ENCODE peak calls at places on chromosomes 13 and 19, in four cellular contexts. W is K562, I is HepG2, Z is GM12878. H is an unnamed sample.

GRCh38 chr13:91785435-91786137 is 387.2 kb downstream of the GPC5 start:
- DNase-seq in W (no peak), I (no peak), Z (no peak), H (no peak)

GRCh38 chr13:99288069-99288468 is 19.1 kb downstream of the GPR183 start:
- DNase-seq in I (no peak), Z (peak; percentile 93), W (no peak), H (no peak)

GRCh38 chr19:2077833-2078619 is 18.1 kb downstream of the MOB3A start:
- DNase-seq in Z (no peak), W (no peak), I (no peak), H (no peak)

GRCh38 chr19:40974633-40975037 is 16.4 kb upstream of the CYP2B6 start:
- DNase-seq in I (peak; percentile 62), Z (peak; percentile 3), W (peak; percentile 78), H (peak; percentile 75)

GRCh38 chr19:33000910-33001309 is 28.9 kb downstream of the FAAP24 start:
- DNase-seq in I (no peak), Z (no peak), W (no peak), H (no peak)

GRCh38 chr19:47446534-47447469 is 24.9 kb downstream of the SLC8A2 start:
- DNase-seq in W (peak; percentile 84), I (no peak), Z (no peak), H (peak; percentile 85)

GRCh38 chr19:40023969-40024368 is 27.1 kb downstream of the ZNF546 start:
- DNase-seq in Z (no peak), I (no peak), W (no peak), H (no peak)

GRCh38 chr19:13978306-13978705 is 26.0 kb downstream of the DCAF15 start:
- DNase-seq in W (peak; percentile 75), Z (no peak), I (no peak), H (no peak)

GRCh38 chr19:23774156-23774971 is 15.7 kb upstream of the ZNF681 start:
- DNase-seq in I (no peak), Z (no peak), W (no peak), H (no peak)

GRCh38 chr19:35153701-35154534 is 617 bp upstream of the FXYD5 start:
- DNase-seq in I (no peak), W (peak; percentile 81), Z (no peak), H (peak; percentile 50)

DNA sequence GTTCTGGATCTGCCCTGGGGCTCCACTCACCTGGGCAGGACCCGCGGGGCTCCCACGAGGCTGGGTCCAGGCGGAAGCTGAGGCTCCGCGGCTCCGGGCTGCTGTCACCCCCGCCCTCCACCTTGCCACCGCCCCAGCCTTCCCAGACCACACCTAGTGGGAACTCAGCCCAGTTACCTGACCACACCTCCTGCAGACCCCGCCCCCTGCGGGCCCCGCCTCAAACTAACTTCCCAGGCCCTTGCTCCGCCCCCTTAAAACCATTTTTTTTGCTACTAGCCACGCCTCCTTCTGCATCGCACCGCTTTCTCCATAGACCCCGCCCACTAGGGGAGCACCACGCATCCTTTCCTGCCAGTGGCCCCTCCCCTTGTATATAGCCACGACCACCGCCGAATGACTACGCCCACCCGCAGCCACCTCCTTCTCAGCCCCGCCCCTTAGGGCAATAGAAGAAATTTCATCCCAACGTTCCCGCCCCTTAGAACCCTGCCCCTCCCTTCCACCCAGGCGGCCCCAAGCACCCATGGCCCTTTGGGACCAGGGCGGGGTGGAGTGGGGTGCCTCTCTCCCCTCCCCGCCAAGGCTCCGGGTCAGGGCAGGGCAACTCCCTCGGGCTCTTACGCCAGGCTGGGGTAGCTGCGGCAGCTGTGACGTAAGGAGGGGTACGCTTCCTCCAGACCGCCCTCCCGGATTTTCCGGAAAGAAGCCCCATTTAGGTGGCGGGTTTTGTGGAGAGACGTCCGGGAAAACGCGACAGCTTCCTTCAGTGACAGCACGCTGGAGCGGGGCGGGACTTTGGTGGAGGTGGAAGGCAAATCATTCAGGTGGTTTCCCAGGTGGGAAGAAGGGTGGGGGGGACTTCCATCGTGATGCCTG is at the start of gene SH2D3A:
- DNase-seq in I (peak; percentile 65), W (peak; percentile 97), Z (peak; percentile 92), H (peak; percentile 91)
- TF ChIP-seq TARDBP in I (no peak), W (no peak), Z (no peak), H (no peak)

DNA sequence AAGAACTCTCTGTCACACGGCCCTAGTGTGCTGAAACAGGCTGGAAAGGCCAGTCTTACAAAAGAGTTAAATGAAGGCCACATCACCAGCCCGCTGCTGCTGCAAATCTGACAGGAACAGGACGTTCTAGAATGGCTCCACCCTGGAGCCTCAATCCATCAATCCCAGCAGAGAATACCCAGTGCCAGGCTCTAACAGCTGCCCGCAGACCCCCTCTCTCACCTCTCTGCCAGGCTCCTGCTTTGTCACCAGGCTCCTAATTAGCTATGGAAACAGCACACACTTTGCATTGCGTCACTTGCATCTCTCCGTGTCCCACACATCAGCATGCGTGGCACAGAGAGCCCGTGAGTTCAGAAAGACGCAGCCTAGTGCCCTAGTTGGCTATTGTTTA is 314.1 kb downstream of the FOXO1 start:
- DNase-seq in I (no peak), W (no peak), Z (no peak), H (no peak)
- TF ChIP-seq FOXK2 in I (no peak), W (no peak), Z (no peak), H (no peak)

DNA sequence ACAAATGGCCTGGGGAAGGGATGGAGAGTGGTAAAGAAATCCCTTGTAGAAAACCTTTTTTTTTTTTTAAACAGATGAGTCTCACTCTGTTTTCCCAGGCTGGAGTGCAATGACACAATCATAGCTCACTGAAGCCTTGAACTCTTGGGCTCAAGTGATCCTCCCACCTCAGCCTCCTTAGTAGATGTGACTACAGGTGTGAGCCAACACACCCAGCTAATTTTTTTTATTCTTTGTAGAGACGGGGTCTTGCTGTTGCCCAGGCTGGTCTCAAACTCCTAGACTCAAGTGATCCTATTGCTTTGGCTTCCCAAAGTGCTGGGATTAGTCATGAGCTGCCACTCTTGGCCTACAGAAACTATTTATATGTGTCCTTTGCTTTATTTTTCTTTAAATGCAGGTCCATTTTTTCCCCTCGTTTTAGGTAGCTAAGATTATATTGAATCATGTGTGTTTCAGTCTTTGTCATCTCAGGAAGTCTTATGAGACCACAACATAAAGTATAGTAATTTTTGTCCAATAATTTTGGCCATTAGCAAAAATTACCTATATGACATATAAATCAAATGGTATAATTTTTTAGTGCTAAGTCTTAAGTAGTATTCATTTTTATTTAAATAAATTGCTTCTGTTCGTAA is 10.5 kb downstream of the LPAR6 start:
- DNase-seq in Z (peak; percentile 30), I (no peak), W (no peak), H (no peak)
- TF ChIP-seq BHLHE40 in Z (no peak), I (no peak), W (no peak), H (no peak)

DNA sequence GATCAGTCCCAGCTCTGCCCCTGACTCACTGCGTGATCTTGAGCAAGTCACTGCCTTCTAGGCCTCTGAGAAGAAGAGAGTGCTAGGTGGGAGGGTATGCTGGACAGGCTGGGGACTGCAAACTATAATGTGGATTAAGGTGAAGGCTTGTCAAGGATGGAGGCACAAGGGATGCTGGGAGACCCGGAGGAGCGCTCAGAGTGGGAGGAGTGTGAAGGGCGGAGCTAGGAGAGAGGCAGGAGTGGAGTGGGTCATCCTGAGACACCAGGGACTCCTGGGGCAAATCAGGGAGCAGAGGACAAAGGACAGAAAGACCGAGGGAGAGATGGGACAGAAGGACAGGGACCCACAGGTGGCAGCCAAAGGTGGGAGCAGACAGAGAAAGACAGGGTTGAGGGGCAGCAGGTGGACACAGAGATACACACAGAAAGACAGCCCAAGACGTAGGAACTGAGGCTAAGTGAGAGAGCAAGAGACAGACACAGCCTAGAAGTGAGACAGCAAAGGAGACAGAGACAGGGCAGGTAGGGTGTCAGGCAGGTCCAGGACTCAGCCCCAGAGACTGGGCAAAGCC is 2.6 kb downstream of the GRIK5 start:
- DNase-seq in Z (no peak), W (no peak), I (no peak), H (no peak)
- TF ChIP-seq TARDBP in Z (no peak), W (no peak), I (no peak), H (no peak)

GRCh38 chr13:24802074-24802473 is 38.1 kb downstream of the RNF17 start:
- DNase-seq in I (no peak), Z (no peak), W (no peak), H (no peak)
- TF ChIP-seq FOXK2 in I (no peak), Z (no peak), W (no peak), H (no peak)

GRCh38 chr13:44106231-44107152 is 226.8 kb downstream of the LACC1 start:
- DNase-seq in Z (no peak), W (no peak), I (no peak), H (no peak)

GRCh38 chr13:44107357-44108121 is 227.8 kb downstream of the LACC1 start:
- DNase-seq in W (no peak), I (peak; percentile 2), Z (no peak), H (no peak)

GRCh38 chr13:44101347-44102083 is 221.8 kb downstream of the LACC1 start:
- DNase-seq in W (no peak), I (no peak), Z (no peak), H (no peak)

GRCh38 chr13:44104969-44105368 is 225.3 kb downstream of the LACC1 start:
- DNase-seq in I (no peak), Z (no peak), W (no peak), H (no peak)

GRCh38 chr13:44103721-44104490 is 224.2 kb downstream of the LACC1 start:
- DNase-seq in I (no peak), W (no peak), Z (no peak), H (no peak)
- TF ChIP-seq BHLHE40 in I (no peak), W (no peak), Z (no peak), H (no peak)

H was measured in HEK293T.